ENCODE peak calls at places on chromosomes 11 and 22, in nine cellular contexts. One of them, this sample, is unnamed.

GRCh38 chr11:99257131-99257530 is 236.4 kb downstream of the CNTN5 start:
- DNase-seq in activated CD8-positive, alpha-beta memory T cell treated with anti-CD3 and anti-CD28 coated beads, Interleukin-2, amount 10 ng/mL, durations not matched to agents 7 days and 5 days: no peak
- DNase-seq in colonic mucosa: no peak
- DNase-seq in tibial artery: no peak
- DNase-seq in EH: no peak
- DNase-seq in GM12891: no peak
- DNase-seq in HTR-8/SVneo: no peak
- DNase-seq in NCI-H1092: no peak
- DNase-seq in left cardiac atrium: no peak
- DNase-seq in this sample: no peak

GRCh38 chr22:39664485-39665200 is 94.1 kb downstream of the CACNA1I start:
- DNase-seq in activated CD8-positive, alpha-beta memory T cell treated with anti-CD3 and anti-CD28 coated beads, Interleukin-2, amount 10 ng/mL, durations not matched to agents 7 days and 5 days: no peak
- DNase-seq in colonic mucosa: peak
- DNase-seq in tibial artery: no peak
- DNase-seq in EH: no peak
- DNase-seq in GM12891: no peak
- DNase-seq in HTR-8/SVneo: no peak
- DNase-seq in NCI-H1092: no peak
- DNase-seq in left cardiac atrium: no peak
- DNase-seq in this sample: no peak

GRCh38 chr22:27575348-27575747 is 226.2 kb downstream of the MN1 start:
- DNase-seq in activated CD8-positive, alpha-beta memory T cell treated with anti-CD3 and anti-CD28 coated beads, Interleukin-2, amount 10 ng/mL, durations not matched to agents 7 days and 5 days: no peak
- DNase-seq in colonic mucosa: no peak
- DNase-seq in tibial artery: no peak
- DNase-seq in EH: no peak
- DNase-seq in GM12891: no peak
- DNase-seq in HTR-8/SVneo: no peak
- DNase-seq in NCI-H1092: no peak
- DNase-seq in left cardiac atrium: no peak
- DNase-seq in this sample: no peak

GRCh38 chr22:38228873-38229740 is 27.3 kb downstream of the MAFF start:
- DNase-seq in activated CD8-positive, alpha-beta memory T cell treated with anti-CD3 and anti-CD28 coated beads, Interleukin-2, amount 10 ng/mL, durations not matched to agents 7 days and 5 days: no peak
- DNase-seq in colonic mucosa: peak
- DNase-seq in tibial artery: peak
- DNase-seq in EH: peak
- DNase-seq in GM12891: no peak
- DNase-seq in HTR-8/SVneo: peak
- DNase-seq in NCI-H1092: no peak
- DNase-seq in left cardiac atrium: peak
- DNase-seq in this sample: no peak

GRCh38 chr11:17736921-17737817 is 2.6 kb downstream of the KCNC1 start:
- DNase-seq in activated CD8-positive, alpha-beta memory T cell treated with anti-CD3 and anti-CD28 coated beads, Interleukin-2, amount 10 ng/mL, durations not matched to agents 7 days and 5 days: no peak
- DNase-seq in colonic mucosa: no peak
- DNase-seq in tibial artery: no peak
- DNase-seq in EH: no peak
- DNase-seq in GM12891: no peak
- DNase-seq in HTR-8/SVneo: no peak
- DNase-seq in NCI-H1092: no peak
- DNase-seq in left cardiac atrium: no peak
- DNase-seq in this sample: no peak

GRCh38 chr22:21834869-21835268 is 32.6 kb downstream of the MAPK1 start:
- DNase-seq in activated CD8-positive, alpha-beta memory T cell treated with anti-CD3 and anti-CD28 coated beads, Interleukin-2, amount 10 ng/mL, durations not matched to agents 7 days and 5 days: no peak
- DNase-seq in colonic mucosa: no peak
- DNase-seq in tibial artery: no peak
- DNase-seq in EH: no peak
- DNase-seq in GM12891: no peak
- DNase-seq in HTR-8/SVneo: no peak
- DNase-seq in NCI-H1092: no peak
- DNase-seq in left cardiac atrium: no peak
- DNase-seq in this sample: no peak

GRCh38 chr22:40070701-40071100 is 75.9 kb downstream of the FAM83F start:
- DNase-seq in activated CD8-positive, alpha-beta memory T cell treated with anti-CD3 and anti-CD28 coated beads, Interleukin-2, amount 10 ng/mL, durations not matched to agents 7 days and 5 days: no peak
- DNase-seq in colonic mucosa: no peak
- DNase-seq in tibial artery: no peak
- DNase-seq in EH: peak
- DNase-seq in GM12891: no peak
- DNase-seq in HTR-8/SVneo: peak
- DNase-seq in NCI-H1092: no peak
- DNase-seq in left cardiac atrium: no peak
- DNase-seq in this sample: no peak

GRCh38 chr11:86184728-86185127 is 59.8 kb upstream of the EED start:
- DNase-seq in activated CD8-positive, alpha-beta memory T cell treated with anti-CD3 and anti-CD28 coated beads, Interleukin-2, amount 10 ng/mL, durations not matched to agents 7 days and 5 days: no peak
- DNase-seq in colonic mucosa: no peak
- DNase-seq in tibial artery: no peak
- DNase-seq in EH: no peak
- DNase-seq in GM12891: no peak
- DNase-seq in HTR-8/SVneo: no peak
- DNase-seq in NCI-H1092: no peak
- DNase-seq in left cardiac atrium: peak
- DNase-seq in this sample: no peak

GRCh38 chr22:47195156-47195675 is 432.8 kb downstream of the TBC1D22A start:
- DNase-seq in activated CD8-positive, alpha-beta memory T cell treated with anti-CD3 and anti-CD28 coated beads, Interleukin-2, amount 10 ng/mL, durations not matched to agents 7 days and 5 days: no peak
- DNase-seq in colonic mucosa: peak
- DNase-seq in tibial artery: no peak
- DNase-seq in EH: no peak
- DNase-seq in GM12891: peak
- DNase-seq in HTR-8/SVneo: no peak
- DNase-seq in NCI-H1092: no peak
- DNase-seq in left cardiac atrium: no peak
- DNase-seq in this sample: no peak

GRCh38 chr11:121671276-121672168 is 218.8 kb upstream of the SORL1-AS1 start:
- DNase-seq in activated CD8-positive, alpha-beta memory T cell treated with anti-CD3 and anti-CD28 coated beads, Interleukin-2, amount 10 ng/mL, durations not matched to agents 7 days and 5 days: no peak
- DNase-seq in colonic mucosa: no peak
- DNase-seq in tibial artery: no peak
- DNase-seq in EH: peak
- DNase-seq in GM12891: no peak
- DNase-seq in HTR-8/SVneo: no peak
- DNase-seq in NCI-H1092: peak
- DNase-seq in left cardiac atrium: no peak
- DNase-seq in this sample: no peak

GRCh38 chr11:69520186-69520585 is 38.7 kb downstream of the LINC01488 start:
- DNase-seq in activated CD8-positive, alpha-beta memory T cell treated with anti-CD3 and anti-CD28 coated beads, Interleukin-2, amount 10 ng/mL, durations not matched to agents 7 days and 5 days: no peak
- DNase-seq in colonic mucosa: no peak
- DNase-seq in tibial artery: no peak
- DNase-seq in EH: peak
- DNase-seq in GM12891: no peak
- DNase-seq in HTR-8/SVneo: no peak
- DNase-seq in NCI-H1092: no peak
- DNase-seq in left cardiac atrium: no peak
- DNase-seq in this sample: no peak

GRCh38 chr11:74278721-74279148 is 32.7 kb downstream of the P4HA3 start:
- DNase-seq in activated CD8-positive, alpha-beta memory T cell treated with anti-CD3 and anti-CD28 coated beads, Interleukin-2, amount 10 ng/mL, durations not matched to agents 7 days and 5 days: no peak
- DNase-seq in colonic mucosa: no peak
- DNase-seq in tibial artery: peak
- DNase-seq in EH: peak
- DNase-seq in GM12891: no peak
- DNase-seq in HTR-8/SVneo: peak
- DNase-seq in NCI-H1092: no peak
- DNase-seq in left cardiac atrium: peak
- DNase-seq in this sample: peak

GRCh38 chr22:24564376-24565058 is 8.7 kb downstream of the SNRPD3 start:
- DNase-seq in activated CD8-positive, alpha-beta memory T cell treated with anti-CD3 and anti-CD28 coated beads, Interleukin-2, amount 10 ng/mL, durations not matched to agents 7 days and 5 days: no peak
- DNase-seq in colonic mucosa: no peak
- DNase-seq in tibial artery: peak
- DNase-seq in EH: no peak
- DNase-seq in GM12891: no peak
- DNase-seq in HTR-8/SVneo: no peak
- DNase-seq in NCI-H1092: no peak
- DNase-seq in left cardiac atrium: no peak
- DNase-seq in this sample: no peak

GRCh38 chr22:31935961-31936635 is 8.2 kb upstream of the YWHAH start:
- DNase-seq in activated CD8-positive, alpha-beta memory T cell treated with anti-CD3 and anti-CD28 coated beads, Interleukin-2, amount 10 ng/mL, durations not matched to agents 7 days and 5 days: no peak
- DNase-seq in colonic mucosa: no peak
- DNase-seq in tibial artery: no peak
- DNase-seq in EH: no peak
- DNase-seq in GM12891: no peak
- DNase-seq in HTR-8/SVneo: no peak
- DNase-seq in NCI-H1092: no peak
- DNase-seq in left cardiac atrium: no peak
- DNase-seq in this sample: no peak

GRCh38 chr11:62806611-62807121 is 1.4 kb upstream of the NXF1 start:
- DNase-seq in activated CD8-positive, alpha-beta memory T cell treated with anti-CD3 and anti-CD28 coated beads, Interleukin-2, amount 10 ng/mL, durations not matched to agents 7 days and 5 days: no peak
- DNase-seq in colonic mucosa: no peak
- DNase-seq in tibial artery: peak
- DNase-seq in EH: peak
- DNase-seq in GM12891: no peak
- DNase-seq in HTR-8/SVneo: no peak
- DNase-seq in NCI-H1092: no peak
- DNase-seq in left cardiac atrium: peak
- DNase-seq in this sample: no peak

GRCh38 chr22:44611880-44612496 is 90.0 kb upstream of the PRR5 start:
- DNase-seq in activated CD8-positive, alpha-beta memory T cell treated with anti-CD3 and anti-CD28 coated beads, Interleukin-2, amount 10 ng/mL, durations not matched to agents 7 days and 5 days: no peak
- DNase-seq in colonic mucosa: no peak
- DNase-seq in tibial artery: no peak
- DNase-seq in EH: no peak
- DNase-seq in GM12891: no peak
- DNase-seq in HTR-8/SVneo: no peak
- DNase-seq in NCI-H1092: no peak
- DNase-seq in left cardiac atrium: no peak
- DNase-seq in this sample: no peak

GRCh38 chr11:61841636-61842332 is 13.7 kb downstream of the FADS2 start:
- DNase-seq in activated CD8-positive, alpha-beta memory T cell treated with anti-CD3 and anti-CD28 coated beads, Interleukin-2, amount 10 ng/mL, durations not matched to agents 7 days and 5 days: no peak
- DNase-seq in colonic mucosa: no peak
- DNase-seq in tibial artery: no peak
- DNase-seq in EH: no peak
- DNase-seq in GM12891: no peak
- DNase-seq in HTR-8/SVneo: no peak
- DNase-seq in NCI-H1092: no peak
- DNase-seq in left cardiac atrium: no peak
- DNase-seq in this sample: no peak

GRCh38 chr22:24555496-24556253 is at the start of gene SNRPD3:
- DNase-seq in activated CD8-positive, alpha-beta memory T cell treated with anti-CD3 and anti-CD28 coated beads, Interleukin-2, amount 10 ng/mL, durations not matched to agents 7 days and 5 days: peak
- DNase-seq in colonic mucosa: peak
- DNase-seq in tibial artery: peak
- DNase-seq in EH: peak
- DNase-seq in GM12891: peak
- DNase-seq in HTR-8/SVneo: peak
- DNase-seq in NCI-H1092: peak
- DNase-seq in left cardiac atrium: peak
- DNase-seq in this sample: peak